ENCODE peak calls at places on chromosomes 11 and 22, in ten cellular contexts. R is NCI-H1436 treated with DMSO at 0.1 percent for 48 hours; D is stimulated activated CD4-positive, alpha-beta T cell treated with anti-CD3 and anti-CD28 coated beads, Interleukin-15, amount 100 ng/mL, for 1 hour; K is heart right ventricle; V is iris pigment epithelial cell; J is GM20000; P is amniotic stem cell; I is HFFc6; S is Kasumi-1; U is fibroblast of gingiva. A is an unnamed sample.

GRCh38 chr11:128759597-128759996 is 65.7 kb downstream of the FLI1 start:
- DNase-seq in R (no peak), D (no peak), K (no peak), V (peak), J (no peak), P (no peak), I (peak), S (no peak), U (no peak), A (no peak)

GRCh38 chr11:8006349-8006977 is 19.3 kb downstream of the EIF3F start:
- DNase-seq in R (peak), D (no peak), K (no peak), V (peak), J (peak), P (peak), I (peak), S (peak), U (peak), A (peak)

GRCh38 chr11:68142028-68142412 is 20.8 kb upstream of the CHKA start:
- DNase-seq in R (no peak), D (no peak), K (peak), V (no peak), J (no peak), P (no peak), I (no peak), S (peak), U (peak), A (no peak)

GRCh38 chr22:23180893-23181762 is 819 bp downstream of the BCR start:
- DNase-seq in R (no peak), D (no peak), K (no peak), V (no peak), J (peak), P (no peak), I (no peak), S (no peak), U (no peak), A (no peak)

GRCh38 chr11:114080219-114080618 is 20.7 kb downstream of the ZBTB16 start:
- DNase-seq in R (no peak), D (no peak), K (no peak), V (peak), J (no peak), P (no peak), I (no peak), S (no peak), U (peak), A (peak)

GRCh38 chr11:31114437-31114836 is 255.1 kb downstream of the DCDC1 start:
- DNase-seq in R (no peak), D (no peak), K (no peak), V (no peak), J (no peak), P (no peak), I (no peak), S (no peak), U (no peak), A (no peak)

GRCh38 chr11:45798793-45799441 is 6.0 kb upstream of the SLC35C1 start:
- DNase-seq in R (no peak), D (no peak), K (no peak), V (peak), J (peak), P (no peak), I (no peak), S (peak), U (peak), A (peak)

GRCh38 chr22:19292262-19293230 is 1.0 kb upstream of the CLTCL1 start:
- DNase-seq in R (no peak), D (no peak), K (no peak), V (no peak), J (no peak), P (no peak), I (no peak), S (peak), U (peak), A (peak)

GRCh38 chr22:39665229-39665628 is 94.7 kb downstream of the CACNA1I start:
- DNase-seq in R (no peak), D (no peak), K (no peak), V (no peak), J (no peak), P (no peak), I (no peak), S (no peak), U (no peak), A (no peak)

GRCh38 chr22:23058481-23059336 is 11.6 kb upstream of the GNAZ start:
- DNase-seq in R (no peak), D (no peak), K (no peak), V (no peak), J (no peak), P (no peak), I (no peak), S (no peak), U (no peak), A (no peak)

GRCh38 chr11:78685156-78685555 is 110.5 kb upstream of the NARS2 start:
- DNase-seq in R (no peak), D (no peak), K (no peak), V (no peak), J (no peak), P (no peak), I (no peak), S (no peak), U (no peak), A (no peak)

GRCh38 chr22:24059793-24060192 is 48.7 kb downstream of the CABIN1 start:
- DNase-seq in R (no peak), D (no peak), K (no peak), V (no peak), J (no peak), P (no peak), I (no peak), S (no peak), U (no peak), A (no peak)

A was measured in DMS153.